ENCODE peak calls at places on chromosomes 3 and 15, in eight cellular contexts. H, J, W, P, U, A, Z and K are unnamed samples.

GRCh38 chr3:136753112-136753939 is 1.1 kb upstream of the STAG1 start:
- DNase-seq in H (peak), J (no peak), W (no peak), P (no peak), U (no peak), A (no peak), Z (no peak), K (no peak)

GRCh38 chr3:70933105-70933810 is 620.8 kb upstream of the MDFIC2 start:
- DNase-seq in H (no peak), J (no peak), W (no peak), P (no peak), U (no peak), A (no peak), Z (no peak), K (no peak)

GRCh38 chr15:85406916-85407315 is 26.5 kb downstream of the AKAP13 start:
- DNase-seq in H (no peak), J (no peak), W (peak), P (no peak), U (no peak), A (no peak), Z (no peak), K (no peak)

GRCh38 chr15:76576526-76577279 is 240.1 kb downstream of the ISL2 start:
- DNase-seq in H (no peak), J (no peak), W (peak), P (no peak), U (no peak), A (peak), Z (no peak), K (no peak)

GRCh38 chr15:79472446-79472845 is 40.3 kb downstream of the MINAR1 start:
- DNase-seq in H (no peak), J (no peak), W (no peak), P (no peak), U (no peak), A (no peak), Z (no peak), K (no peak)

GRCh38 chr15:91867581-91868026 is 14.1 kb downstream of the SLCO3A1 start:
- DNase-seq in H (no peak), J (peak), W (no peak), P (no peak), U (no peak), A (peak), Z (no peak), K (peak)

GRCh38 chr15:39770748-39771689 is 11.6 kb downstream of the FSIP1 start:
- DNase-seq in H (no peak), J (no peak), W (peak), P (no peak), U (no peak), A (no peak), Z (no peak), K (no peak)

GRCh38 chr15:40844543-40844981 is 714 bp downstream of the SPINT1 start:
- DNase-seq in H (peak), J (peak), W (no peak), P (peak), U (peak), A (peak), Z (peak), K (peak)

GRCh38 chr3:64294771-64295170 is 69.5 kb upstream of the PRICKLE2 start:
- DNase-seq in H (no peak), J (no peak), W (no peak), P (no peak), U (no peak), A (no peak), Z (no peak), K (no peak)

GRCh38 chr15:89018235-89018634 is 70.0 kb upstream of the ABHD2 start:
- DNase-seq in H (no peak), J (no peak), W (peak), P (no peak), U (no peak), A (no peak), Z (no peak), K (no peak)

GRCh38 chr3:41630017-41630416 is 331.9 kb downstream of the ULK4 start:
- DNase-seq in H (no peak), J (no peak), W (no peak), P (no peak), U (no peak), A (no peak), Z (no peak), K (no peak)

GRCh38 chr3:56467108-56467507 is 1.2 kb downstream of the ERC2 start:
- DNase-seq in H (no peak), J (peak), W (no peak), P (peak), U (peak), A (peak), Z (no peak), K (peak)

GRCh38 chr3:58531956-58532355 is 5.0 kb downstream of the ACOX2 start:
- DNase-seq in H (peak), J (peak), W (no peak), P (no peak), U (no peak), A (no peak), Z (no peak), K (no peak)

GRCh38 chr15:78264304-78265136 is at the start of gene DNAJA4:
- DNase-seq in H (no peak), J (peak), W (no peak), P (peak), U (peak), A (peak), Z (peak), K (peak)

GRCh38 chr3:16692486-16693378 is 87.5 kb upstream of the DAZL start:
- DNase-seq in H (no peak), J (no peak), W (no peak), P (no peak), U (no peak), A (no peak), Z (no peak), K (no peak)

GRCh38 chr3:72487078-72487765 is 361.0 kb downstream of the SHQ1 start:
- DNase-seq in H (no peak), J (peak), W (peak), P (no peak), U (no peak), A (peak), Z (no peak), K (no peak)

GRCh38 chr15:62783303-62783957 is 259.1 kb upstream of the TPM1 start:
- DNase-seq in H (no peak), J (no peak), W (peak), P (no peak), U (no peak), A (no peak), Z (no peak), K (no peak)

GRCh38 chr3:51929420-51930003 is 12.2 kb downstream of the RRP9 start:
- DNase-seq in H (peak), J (peak), W (no peak), P (no peak), U (no peak), A (no peak), Z (no peak), K (peak)

GRCh38 chr3:129556890-129557736 is 14.1 kb downstream of the H1-8 start:
- DNase-seq in H (no peak), J (no peak), W (peak), P (no peak), U (no peak), A (no peak), Z (no peak), K (no peak)

GRCh38 chr3:9732080-9732752 is 681 bp downstream of the BRPF1 start:
- DNase-seq in H (peak), J (peak), W (no peak), P (peak), U (no peak), A (peak), Z (peak), K (peak)

GRCh38 chr15:69014454-69014853 is at the start of gene NOX5:
- DNase-seq in H (no peak), J (no peak), W (peak), P (no peak), U (no peak), A (no peak), Z (no peak), K (no peak)

GRCh38 chr15:85331666-85332261 is 48.6 kb upstream of the AKAP13 start:
- DNase-seq in H (no peak), J (no peak), W (no peak), P (no peak), U (no peak), A (no peak), Z (no peak), K (no peak)

GRCh38 chr3:131083190-131083863 is 56.6 kb downstream of the NEK11 start:
- DNase-seq in H (no peak), J (peak), W (no peak), P (no peak), U (no peak), A (peak), Z (no peak), K (peak)

GRCh38 chr15:32849769-32850668 is 132.2 kb downstream of the GREM1 start:
- DNase-seq in H (peak), J (no peak), W (peak), P (no peak), U (no peak), A (no peak), Z (no peak), K (no peak)

GRCh38 chr3:194187543-194187942 is 51.6 kb downstream of the HES1 start:
- DNase-seq in H (no peak), J (no peak), W (no peak), P (no peak), U (no peak), A (no peak), Z (no peak), K (no peak)

GRCh38 chr3:72728958-72729467 is 119.2 kb downstream of the SHQ1 start:
- DNase-seq in H (no peak), J (peak), W (no peak), P (no peak), U (no peak), A (no peak), Z (no peak), K (no peak)

GRCh38 chr15:31346367-31347066 is 19.9 kb downstream of the KLF13 start:
- DNase-seq in H (no peak), J (no peak), W (no peak), P (no peak), U (no peak), A (no peak), Z (no peak), K (no peak)